ENCODE peak calls at places on chromosomes 13 and 19, in six cellular contexts. J, Z, C, A, N and B are unnamed samples.

GRCh38 chr13:72920097-72920496 is 138.2 kb downstream of the PIBF1 start:
- DNase-seq in J (no peak), Z (peak; percentile 56), C (no peak), A (no peak), N (peak; percentile 32), B (no peak)

GRCh38 chr13:113138792-113139551 is 16.4 kb downstream of the F10 start:
- DNase-seq in J (no peak), Z (no peak), C (no peak), A (no peak), N (no peak), B (no peak)

GRCh38 chr19:51664997-51665396 is 18.4 kb upstream of the SIGLEC14 start:
- DNase-seq in J (no peak), Z (no peak), C (no peak), A (no peak), N (no peak), B (no peak)

GRCh38 chr19:42010245-42011126 is 16.5 kb upstream of the ATP1A3 start:
- DNase-seq in J (no peak), Z (peak; percentile 79), C (no peak), A (no peak), N (no peak), B (no peak)

GRCh38 chr19:45968626-45969025 is 5.0 kb downstream of the NOVA2 start:
- DNase-seq in J (no peak), Z (no peak), C (no peak), A (no peak), N (no peak), B (no peak)

GRCh38 chr13:27915301-27916207 is 4.2 kb upstream of the PDX1 start:
- DNase-seq in J (no peak), Z (no peak), C (no peak), A (no peak), N (no peak), B (no peak)

GRCh38 chr19:35266149-35266903 is 2.4 kb upstream of the USF2 start:
- DNase-seq in J (no peak), Z (no peak), C (peak; percentile 63), A (no peak), N (no peak), B (no peak)

GRCh38 chr19:30870861-30871260 is 478.4 kb downstream of the TSHZ3 start:
- DNase-seq in J (no peak), Z (peak; percentile 9), C (no peak), A (no peak), N (no peak), B (peak; percentile 0)

GRCh38 chr19:14699641-14700040 is 9.8 kb downstream of the ZNF333 start:
- DNase-seq in J (no peak), Z (no peak), C (no peak), A (no peak), N (no peak), B (no peak)

GRCh38 chr19:51980116-51980736 is 6.4 kb downstream of the ZNF350 start:
- DNase-seq in J (no peak), Z (peak; percentile 12), C (no peak), A (no peak), N (no peak), B (no peak)

GRCh38 chr19:8881512-8881911 is 49.3 kb downstream of the MBD3L1 start:
- DNase-seq in J (no peak), Z (no peak), C (no peak), A (no peak), N (no peak), B (no peak)

GRCh38 chr13:45194081-45194939 is 6.5 kb downstream of the KCTD4 start:
- DNase-seq in J (no peak), Z (peak; percentile 46), C (no peak), A (no peak), N (peak; percentile 37), B (no peak)

GRCh38 chr13:59914556-59914955 is 249.2 kb downstream of the DIAPH3 start:
- DNase-seq in J (no peak), Z (peak; percentile 57), C (no peak), A (no peak), N (no peak), B (no peak)

GRCh38 chr13:101123028-101123427 is 293.3 kb downstream of the NALCN start:
- DNase-seq in J (no peak), Z (no peak), C (no peak), A (no peak), N (no peak), B (no peak)

GRCh38 chr13:101115762-101116161 is 300.5 kb downstream of the NALCN start:
- DNase-seq in J (no peak), Z (peak; percentile 6), C (no peak), A (no peak), N (no peak), B (no peak)

GRCh38 chr13:101116381-101116780 is 299.9 kb downstream of the NALCN start:
- DNase-seq in J (no peak), Z (no peak), C (no peak), A (no peak), N (no peak), B (no peak)

GRCh38 chr13:101116826-101117225 is 299.5 kb downstream of the NALCN start:
- DNase-seq in J (no peak), Z (no peak), C (no peak), A (no peak), N (no peak), B (no peak)

DNA sequence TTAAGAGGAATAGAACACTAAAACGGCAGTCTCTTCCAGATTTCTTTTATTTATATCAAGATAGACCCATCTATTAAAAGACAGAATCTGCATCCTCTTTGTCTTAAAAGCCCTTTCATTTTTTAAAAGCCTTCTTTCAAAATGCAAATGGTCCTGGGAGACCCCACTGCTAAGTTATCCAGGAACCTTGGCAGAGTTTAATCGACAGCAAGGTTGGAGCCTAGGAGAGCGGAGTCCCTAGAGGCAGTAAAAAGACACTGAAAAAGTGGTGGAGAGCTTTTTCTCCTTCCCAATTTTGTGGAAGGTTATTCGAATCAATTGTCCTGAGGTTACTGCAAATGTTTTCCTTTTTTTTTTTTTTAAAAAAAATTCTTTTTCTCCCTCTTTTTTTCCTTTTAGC is 294.7 kb downstream of the NALCN start:
- DNase-seq in J (no peak), Z (no peak), C (no peak), A (no peak), N (no peak), B (no peak)
- H3K4me3 ChIP-seq in J (no peak overlapping the region), Z (no peak overlapping the region), C (no peak overlapping the region), A (no peak overlapping the region), N (no peak overlapping the region), B (no peak overlapping the region)

GRCh38 chr19:640606-641170 is 1.0 kb downstream of the FGF22 start:
- DNase-seq in J (no peak), Z (no peak), C (no peak), A (no peak), N (no peak), B (no peak)
- H3K4me3 ChIP-seq in J (no peak overlapping the region), Z (no peak overlapping the region), C (no peak overlapping the region), A (no peak overlapping the region), N (no peak overlapping the region), B (no peak overlapping the region)

DNA sequence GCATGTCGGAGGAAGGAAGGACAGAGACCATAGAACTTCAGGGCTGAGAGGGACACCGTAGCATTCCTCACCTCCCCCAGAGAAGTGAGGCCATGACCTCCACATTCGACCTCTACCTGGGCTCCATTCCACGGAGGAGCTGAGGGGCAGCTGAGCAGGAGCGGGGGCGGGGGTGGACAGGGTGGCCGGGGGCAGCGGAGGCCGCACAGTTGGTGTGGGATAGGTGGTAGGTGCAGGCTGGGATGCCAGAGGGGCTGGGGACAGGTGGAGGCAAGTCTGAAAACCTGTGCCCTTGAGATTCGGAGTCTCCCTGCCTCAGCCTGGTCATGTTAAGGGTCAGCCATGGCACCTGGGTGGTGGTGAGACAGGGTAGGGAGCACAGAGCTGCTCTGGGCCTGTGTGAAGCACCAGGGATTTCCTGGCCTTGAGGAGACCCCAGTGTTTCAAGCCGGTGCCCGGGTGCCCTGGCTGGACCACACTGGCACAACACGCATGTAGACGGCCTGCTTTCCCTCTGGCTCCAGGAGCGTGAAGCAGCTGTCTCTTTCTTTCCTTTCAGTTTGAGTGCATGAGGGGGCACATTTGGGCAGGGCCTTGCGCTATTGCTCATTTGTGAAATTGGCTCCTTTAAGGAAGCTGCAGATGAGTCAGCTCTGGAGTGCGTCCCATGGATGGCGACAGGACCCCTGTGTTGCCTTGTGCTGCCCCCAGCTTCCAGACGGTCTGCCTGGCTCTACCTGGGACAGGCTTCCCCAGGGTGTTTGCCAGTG is 51.8 kb downstream of the TSSK6 start:
- DNase-seq in J (no peak), Z (peak; percentile 80), C (no peak), A (no peak), N (no peak), B (no peak)
- H3K4me3 ChIP-seq in J (no peak overlapping the region), Z (peak overlapping the region; percentile 35), C (no peak overlapping the region), A (no peak overlapping the region), N (peak overlapping the region; percentile 7), B (no peak overlapping the region)

DNA sequence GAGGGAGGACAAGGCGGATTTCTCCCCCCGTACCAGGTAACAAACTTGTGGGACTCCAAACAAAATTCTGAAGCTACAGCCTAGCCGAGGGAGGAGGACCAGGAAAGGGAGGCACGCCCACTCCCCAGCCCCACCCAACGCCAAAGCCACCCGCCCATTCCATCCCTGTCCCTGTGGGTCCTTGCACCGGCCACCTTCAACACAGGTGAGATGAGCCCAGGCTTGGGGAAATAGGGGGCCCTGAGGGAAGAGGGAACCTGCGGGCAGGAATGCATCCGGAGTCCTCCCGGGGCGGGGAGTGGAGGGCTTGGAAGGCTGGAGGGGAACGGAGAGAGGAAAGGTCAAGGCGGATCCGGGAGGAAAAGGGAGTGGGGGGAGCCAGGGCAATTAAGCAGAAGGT is at the start of gene BEST2:
- DNase-seq in J (no peak), Z (no peak), C (no peak), A (no peak), N (no peak), B (no peak)
- H3K4me3 ChIP-seq in J (no peak within 1 kb of the TSS), Z (no peak within 1 kb of the TSS), C (no peak within 1 kb of the TSS), A (no peak within 1 kb of the TSS), N (no peak within 1 kb of the TSS), B (no peak within 1 kb of the TSS)

GRCh38 chr13:108213946-108214345 is 1.4 kb downstream of the LIG4 start:
- DNase-seq in J (no peak), Z (no peak), C (no peak), A (no peak), N (no peak), B (no peak)
- H3K4me3 ChIP-seq in J (peak overlapping the region; percentile 75), Z (peak overlapping the region; percentile 62), C (peak overlapping the region; percentile 33), A (no peak overlapping the region), N (peak overlapping the region; percentile 60), B (peak overlapping the region; percentile 36)

GRCh38 chr13:20264271-20265018 is 32.3 kb upstream of the GJB6 start:
- DNase-seq in J (no peak), Z (no peak), C (no peak), A (no peak), N (no peak), B (no peak)
- H3K4me3 ChIP-seq in J (no peak overlapping the region), Z (no peak overlapping the region), C (no peak overlapping the region), A (no peak overlapping the region), N (no peak overlapping the region), B (no peak overlapping the region)

GRCh38 chr19:13055213-13056051 is 47.2 kb downstream of the LYL1 start:
- DNase-seq in J (no peak), Z (peak; percentile 97), C (peak; percentile 83), A (no peak), N (peak; percentile 84), B (peak; percentile 75)
- H3K4me3 ChIP-seq in J (no peak overlapping the region), Z (peak overlapping the region; percentile 46), C (peak overlapping the region; percentile 23), A (no peak overlapping the region), N (peak overlapping the region; percentile 54), B (peak overlapping the region; percentile 32)